ENCODE peak calls at places on chromosomes 12 and 14, in seven cellular contexts. V is glomerular endothelial cell; Y is stimulated activated CD4-positive, alpha-beta T cell treated with anti-CD3 and anti-CD28 coated beads, Interleukin-15, amount 100 ng/mL, for 1 hour; G is ACHN; N is cerebellar cortex; A is HTR-8/SVneo; P is MCF 10A. Z is an unnamed sample.

GRCh38 chr12:59252731-59253130 is 332.4 kb upstream of the LRIG3 start:
- DNase-seq in V (no peak), Y (no peak), G (no peak), N (no peak), A (no peak), P (no peak), Z (no peak)

GRCh38 chr12:112121780-112122565 is 3.4 kb upstream of the TRAFD1 start:
- DNase-seq in V (no peak), Y (no peak), G (no peak), N (peak), A (no peak), P (peak), Z (peak)

GRCh38 chr14:97022741-97023140 is 225.6 kb downstream of the VRK1 start:
- DNase-seq in V (no peak), Y (no peak), G (no peak), N (peak), A (no peak), P (no peak), Z (no peak)

GRCh38 chr14:90105756-90106155 is 44.0 kb downstream of the KCNK13 start:
- DNase-seq in V (no peak), Y (no peak), G (no peak), N (no peak), A (no peak), P (no peak), Z (no peak)

GRCh38 chr14:72883109-72883508 is 10.8 kb downstream of the DPF3 start:
- DNase-seq in V (no peak), Y (no peak), G (no peak), N (no peak), A (no peak), P (no peak), Z (no peak)

GRCh38 chr12:67940780-67941243 is 48.4 kb upstream of the IFNG-AS1 start:
- DNase-seq in V (no peak), Y (no peak), G (no peak), N (no peak), A (peak), P (peak), Z (no peak)

GRCh38 chr12:95358111-95359083 is 115.6 kb upstream of the METAP2 start:
- DNase-seq in V (peak), Y (no peak), G (no peak), N (no peak), A (no peak), P (no peak), Z (peak)

GRCh38 chr14:60744566-60744965 is 10.0 kb downstream of the MNAT1 start:
- DNase-seq in V (no peak), Y (no peak), G (no peak), N (no peak), A (no peak), P (no peak), Z (no peak)

GRCh38 chr12:104166465-104166864 is 28.5 kb upstream of the NFYB start:
- DNase-seq in V (no peak), Y (no peak), G (no peak), N (no peak), A (no peak), P (no peak), Z (no peak)

GRCh38 chr12:129964826-129965457 is 61.1 kb upstream of the TMEM132D start:
- DNase-seq in V (no peak), Y (no peak), G (no peak), N (no peak), A (no peak), P (no peak), Z (no peak)

GRCh38 chr12:101051901-101052550 is 158.0 kb downstream of the SLC5A8 start:
- DNase-seq in V (peak), Y (no peak), G (peak), N (no peak), A (peak), P (peak), Z (peak)

GRCh38 chr12:546920-547845 is 87.4 kb downstream of the B4GALNT3 start:
- DNase-seq in V (no peak), Y (peak), G (peak), N (peak), A (peak), P (peak), Z (peak)

GRCh38 chr14:99955826-99956455 is 109.3 kb upstream of the EVL start:
- DNase-seq in V (no peak), Y (no peak), G (no peak), N (no peak), A (no peak), P (no peak), Z (no peak)

GRCh38 chr12:124694846-124695497 is 127.6 kb upstream of the NCOR2 start:
- DNase-seq in V (peak), Y (no peak), G (peak), N (peak), A (no peak), P (peak), Z (peak)

GRCh38 chr12:12899530-12900380 is 8.4 kb downstream of the GPRC5A start:
- DNase-seq in V (no peak), Y (peak), G (peak), N (no peak), A (no peak), P (peak), Z (peak)

GRCh38 chr14:33932526-33933292 is 18.2 kb downstream of the EGLN3 start:
- DNase-seq in V (no peak), Y (no peak), G (no peak), N (no peak), A (no peak), P (no peak), Z (no peak)

GRCh38 chr12:67220065-67220464 is 49.1 kb upstream of the CAND1 start:
- DNase-seq in V (no peak), Y (no peak), G (peak), N (no peak), A (no peak), P (peak), Z (no peak)

GRCh38 chr12:46265734-46266133 is 3.1 kb downstream of the SLC38A1 start:
- DNase-seq in V (no peak), Y (no peak), G (no peak), N (no peak), A (no peak), P (no peak), Z (no peak)

GRCh38 chr12:6635375-6635855 is 344 bp downstream of the LPAR5 start:
- DNase-seq in V (no peak), Y (no peak), G (no peak), N (no peak), A (no peak), P (no peak), Z (peak)

GRCh38 chr12:58633479-58633878 is 286.8 kb downstream of the LRIG3 start:
- DNase-seq in V (no peak), Y (no peak), G (no peak), N (no peak), A (no peak), P (no peak), Z (no peak)

GRCh38 chr12:47820631-47821345 is 1.1 kb upstream of the HDAC7 start:
- DNase-seq in V (peak), Y (no peak), G (peak), N (peak), A (peak), P (peak), Z (peak)

GRCh38 chr14:56650075-56650474 is 70.5 kb downstream of the TMEM260 start:
- DNase-seq in V (no peak), Y (no peak), G (no peak), N (no peak), A (no peak), P (no peak), Z (no peak)

Z was measured in osteoblast.